ENCODE peak calls at places on chromosomes 7 and 10, in six cellular contexts. V, J, T, E, Q and N are unnamed samples.

GRCh38 chr10:789831-790701 is 100.6 kb upstream of the DIP2C start:
- DNase-seq in V (no peak), J (peak), T (no peak), E (no peak), Q (no peak), N (no peak)

GRCh38 chr10:132331259-132331955 is 586 bp upstream of the LRRC27 start:
- DNase-seq in V (no peak), J (no peak), T (no peak), E (no peak), Q (no peak), N (no peak)

GRCh38 chr10:86334515-86335085 is 32.0 kb downstream of the GRID1 start:
- DNase-seq in V (no peak), J (no peak), T (no peak), E (peak), Q (no peak), N (no peak)

GRCh38 chr7:99254390-99254789 is 18.2 kb upstream of the MYH16 start:
- DNase-seq in V (no peak), J (no peak), T (no peak), E (no peak), Q (no peak), N (no peak)

GRCh38 chr10:100655760-100656421 is 89.5 kb upstream of the PAX2 start:
- DNase-seq in V (no peak), J (peak), T (no peak), E (no peak), Q (no peak), N (no peak)

GRCh38 chr10:110553905-110554304 is 13.6 kb upstream of the SMC3 start:
- DNase-seq in V (no peak), J (no peak), T (no peak), E (no peak), Q (no peak), N (no peak)

GRCh38 chr10:113680172-113681111 is 730 bp downstream of the CASP7 start:
- DNase-seq in V (peak), J (no peak), T (peak), E (peak), Q (no peak), N (no peak)

GRCh38 chr10:3622845-3623621 is 162.0 kb downstream of the KLF6 start:
- DNase-seq in V (no peak), J (no peak), T (peak), E (no peak), Q (no peak), N (no peak)

GRCh38 chr7:16170671-16171070 is 250.7 kb downstream of the CRPPA start:
- DNase-seq in V (no peak), J (no peak), T (no peak), E (no peak), Q (no peak), N (no peak)

GRCh38 chr7:68070992-68071391 is 1074.4 kb downstream of the TYW1 start:
- DNase-seq in V (no peak), J (no peak), T (no peak), E (no peak), Q (no peak), N (no peak)

GRCh38 chr7:139059905-139060304 is 24.1 kb upstream of the ZC3HAV1L start:
- DNase-seq in V (no peak), J (no peak), T (no peak), E (no peak), Q (no peak), N (no peak)

GRCh38 chr7:98287486-98287959 is 6.0 kb downstream of the BRI3 start:
- DNase-seq in V (peak), J (peak), T (no peak), E (no peak), Q (no peak), N (no peak)

GRCh38 chr10:76308946-76309529 is 877.6 kb downstream of the LRMDA start:
- DNase-seq in V (no peak), J (no peak), T (no peak), E (no peak), Q (no peak), N (no peak)

GRCh38 chr10:43299579-43299978 is 32.7 kb upstream of the RASGEF1A start:
- DNase-seq in V (no peak), J (no peak), T (no peak), E (no peak), Q (no peak), N (no peak)

GRCh38 chr7:150567168-150567567 is at the start of gene GIMAP4:
- DNase-seq in V (no peak), J (no peak), T (no peak), E (no peak), Q (no peak), N (no peak)

GRCh38 chr7:115410972-115411686 is 489.2 kb downstream of the MDFIC start:
- DNase-seq in V (no peak), J (no peak), T (no peak), E (no peak), Q (no peak), N (no peak)

GRCh38 chr7:44346063-44346462 is 20.7 kb upstream of the CAMK2B start:
- DNase-seq in V (no peak), J (no peak), T (no peak), E (no peak), Q (no peak), N (no peak)

GRCh38 chr7:39086638-39087360 is 109.1 kb downstream of the POU6F2 start:
- DNase-seq in V (no peak), J (no peak), T (no peak), E (no peak), Q (no peak), N (no peak)

GRCh38 chr7:76314042-76314721 is 11.7 kb downstream of the HSPB1 start:
- DNase-seq in V (peak), J (peak), T (peak), E (peak), Q (peak), N (peak)

GRCh38 chr7:76316984-76317781 is 14.7 kb downstream of the HSPB1 start:
- DNase-seq in V (no peak), J (no peak), T (no peak), E (peak), Q (no peak), N (no peak)

GRCh38 chr7:76317782-76318487 is 15.5 kb downstream of the HSPB1 start:
- DNase-seq in V (peak), J (peak), T (peak), E (peak), Q (peak), N (peak)

GRCh38 chr7:76315372-76315771 is 12.9 kb downstream of the HSPB1 start:
- DNase-seq in V (no peak), J (no peak), T (no peak), E (peak), Q (no peak), N (no peak)

DNA sequence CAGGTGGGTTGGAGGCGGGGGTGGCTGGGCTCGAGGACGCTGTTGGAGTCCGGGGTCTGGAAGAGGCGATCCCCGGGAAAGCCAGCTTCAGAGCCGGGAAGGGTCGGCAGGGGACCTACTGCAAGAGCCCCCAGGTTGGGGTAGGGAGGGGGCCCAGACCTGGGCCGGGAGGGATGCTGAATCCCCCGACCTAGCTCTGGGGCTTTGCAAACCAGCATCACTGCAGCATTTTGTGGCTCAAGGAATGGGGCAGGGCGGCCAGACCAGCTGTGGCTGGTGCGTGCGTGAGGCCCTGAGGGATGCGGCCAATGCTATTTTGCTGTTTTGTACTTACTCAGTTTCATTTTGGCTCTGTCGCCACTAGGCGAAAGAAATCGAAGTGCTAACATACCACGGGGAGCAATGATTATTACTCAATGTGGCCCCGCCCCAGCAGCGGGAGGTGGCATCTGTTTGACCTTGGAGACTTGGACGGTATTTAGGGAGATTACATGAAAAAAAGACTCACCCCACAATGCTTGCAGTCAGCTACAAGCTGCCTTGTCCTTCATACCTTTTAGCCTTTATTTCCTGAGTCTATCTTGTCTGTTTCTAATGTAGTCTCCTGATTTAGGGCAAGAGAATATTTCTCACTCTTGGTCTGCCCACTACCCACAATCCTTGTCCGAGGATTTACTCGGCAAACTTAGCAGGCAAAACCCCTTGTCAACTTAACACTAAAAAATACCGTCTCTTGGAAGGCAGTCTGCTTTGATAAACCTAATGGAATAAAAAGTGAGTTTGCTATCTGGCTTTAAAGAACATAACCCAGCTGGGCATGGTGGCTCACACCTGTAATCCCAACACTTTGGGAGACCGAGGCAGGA is 16.2 kb downstream of the HSPB1 start:
- DNase-seq in V (peak), J (no peak), T (peak), E (peak), Q (peak), N (peak)
- TF ChIP-seq POLR2A in V (no peak), J (no peak), T (peak), E (no peak), Q (peak), N (peak)

GRCh38 chr7:149220534-149220933 is 18.9 kb upstream of the ZNF212 start:
- DNase-seq in V (no peak), J (no peak), T (no peak), E (no peak), Q (no peak), N (no peak)

GRCh38 chr7:149216402-149216801 is 21.1 kb downstream of the ZNF282 start:
- DNase-seq in V (no peak), J (no peak), T (no peak), E (peak), Q (no peak), N (no peak)

GRCh38 chr7:149217570-149217969 is 21.9 kb upstream of the ZNF212 start:
- DNase-seq in V (no peak), J (no peak), T (no peak), E (no peak), Q (no peak), N (no peak)

GRCh38 chr7:149223176-149223575 is 16.3 kb upstream of the ZNF212 start:
- DNase-seq in V (no peak), J (no peak), T (no peak), E (no peak), Q (no peak), N (no peak)

GRCh38 chr7:149218469-149219420 is 20.7 kb upstream of the ZNF212 start:
- DNase-seq in V (no peak), J (no peak), T (no peak), E (no peak), Q (no peak), N (no peak)
- TF ChIP-seq TAF1 in V (no peak), J (no peak), T (no peak), E (no peak), Q (no peak), N (no peak)

GRCh38 chr10:126570631-126571170 is 99.8 kb downstream of the C10orf90 start:
- DNase-seq in V (no peak), J (no peak), T (no peak), E (no peak), Q (no peak), N (no peak)

GRCh38 chr10:126576336-126576735 is 94.2 kb downstream of the C10orf90 start:
- DNase-seq in V (no peak), J (no peak), T (no peak), E (no peak), Q (no peak), N (no peak)

GRCh38 chr10:126568809-126569208 is 101.7 kb downstream of the C10orf90 start:
- DNase-seq in V (no peak), J (no peak), T (no peak), E (no peak), Q (no peak), N (no peak)

GRCh38 chr10:126569513-126570447 is 100.7 kb downstream of the C10orf90 start:
- DNase-seq in V (peak), J (no peak), T (no peak), E (no peak), Q (no peak), N (no peak)

DNA sequence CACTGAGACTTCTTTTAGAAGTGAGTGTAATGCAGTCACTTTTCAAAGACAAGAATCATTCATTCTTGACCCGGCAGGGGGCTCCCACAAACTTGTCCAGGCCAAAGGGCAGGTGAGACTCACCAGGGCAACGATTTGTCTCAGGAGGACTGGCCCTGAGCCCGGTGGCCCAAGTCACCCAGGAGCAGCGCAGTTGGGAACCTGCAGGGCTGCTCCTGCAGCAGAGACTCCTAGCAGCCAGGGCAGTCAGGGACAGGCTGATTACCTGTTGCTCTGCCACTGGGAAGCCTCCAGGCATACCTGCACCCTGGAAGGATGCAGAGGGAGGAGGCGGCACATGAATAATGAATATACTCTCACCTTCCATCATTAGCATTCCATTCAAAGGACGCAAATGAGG is 99.3 kb downstream of the C10orf90 start:
- DNase-seq in V (peak), J (no peak), T (no peak), E (peak), Q (no peak), N (no peak)
- TF ChIP-seq POLR2AphosphoS5 in V (no peak), J (no peak), T (no peak), E (no peak), Q (no peak), N (no peak)

DNA sequence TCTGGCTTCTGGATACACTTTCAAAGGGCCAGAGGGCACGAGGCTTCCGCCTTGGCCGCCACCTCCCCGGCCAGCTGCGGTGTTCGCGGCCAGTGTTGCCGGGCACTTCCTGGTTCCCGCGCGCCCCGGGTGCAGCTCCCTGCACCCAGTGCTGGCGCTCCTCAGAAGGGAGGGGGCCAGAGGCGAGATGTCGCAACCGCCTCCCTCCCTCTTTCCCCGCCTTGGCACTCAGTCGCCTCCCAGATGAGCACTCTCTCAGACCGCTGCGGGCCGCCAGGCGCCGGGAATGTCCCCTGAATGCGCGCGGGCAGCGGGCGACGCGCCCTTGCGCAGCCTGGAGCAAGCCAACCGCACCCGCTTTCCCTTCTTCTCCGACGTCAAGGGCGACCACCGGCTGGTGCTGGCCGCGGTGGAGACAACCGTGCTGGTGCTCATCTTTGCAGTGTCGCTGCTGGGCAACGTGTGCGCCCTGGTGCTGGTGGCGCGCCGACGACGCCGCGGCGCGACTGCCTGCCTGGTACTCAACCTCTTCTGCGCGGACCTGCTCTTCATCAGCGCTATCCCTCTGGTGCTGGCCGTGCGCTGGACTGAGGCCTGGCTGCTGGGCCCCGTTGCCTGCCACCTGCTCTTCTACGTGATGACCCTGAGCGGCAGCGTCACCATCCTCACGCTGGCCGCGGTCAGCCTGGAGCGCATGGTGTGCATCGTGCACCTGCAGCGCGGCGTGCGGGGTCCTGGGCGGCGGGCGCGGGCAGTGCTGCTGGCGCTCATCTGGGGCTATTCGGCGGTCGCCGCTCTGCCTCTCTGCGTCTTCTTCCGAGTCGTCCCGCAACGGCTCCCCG is at the start of gene FFAR4:
- DNase-seq in V (no peak), J (peak), T (no peak), E (no peak), Q (no peak), N (no peak)
- TF ChIP-seq POLR2A in V (no peak), J (no peak), T (no peak), E (no peak), Q (no peak), N (no peak)

GRCh38 chr10:85311599-85312337 is 983.4 kb downstream of the CCSER2 start:
- DNase-seq in V (no peak), J (no peak), T (no peak), E (no peak), Q (no peak), N (no peak)
- TF ChIP-seq TAF1 in V (no peak), J (no peak), T (no peak), E (no peak), Q (no peak), N (no peak)

GRCh38 chr10:98363188-98363587 is 51.8 kb downstream of the PYROXD2 start:
- DNase-seq in V (no peak), J (no peak), T (no peak), E (no peak), Q (no peak), N (no peak)
- TF ChIP-seq POLR2AphosphoS5 in V (no peak), J (no peak), T (no peak), E (no peak), Q (no peak), N (no peak)